ENCODE peak calls at places on chromosomes 3 and 15, in five cellular contexts. One of them, this sample, is unnamed.

GRCh38 chr3:64242435-64242834 is 17.2 kb upstream of the PRICKLE2 start:
- DNase-seq in progenitor cell of endocrine pancreas: no peak
- DNase-seq in fibroblast of lung: peak
- DNase-seq in tibial artery: no peak
- DNase-seq in transverse colon: no peak
- DNase-seq in this sample: no peak

GRCh38 chr3:182904164-182904563 is 76.2 kb downstream of the DCUN1D1 start:
- DNase-seq in progenitor cell of endocrine pancreas: no peak
- DNase-seq in fibroblast of lung: no peak
- DNase-seq in tibial artery: no peak
- DNase-seq in transverse colon: no peak
- DNase-seq in this sample: no peak

GRCh38 chr15:51536965-51537574 is 85.5 kb downstream of the DMXL2 start:
- DNase-seq in progenitor cell of endocrine pancreas: no peak
- DNase-seq in fibroblast of lung: peak
- DNase-seq in tibial artery: no peak
- DNase-seq in transverse colon: no peak
- DNase-seq in this sample: no peak

GRCh38 chr3:150945226-150945625 is 27.3 kb downstream of the CLRN1 start:
- DNase-seq in tibial artery: no peak
- DNase-seq in progenitor cell of endocrine pancreas: no peak
- DNase-seq in fibroblast of lung: peak
- DNase-seq in transverse colon: no peak
- DNase-seq in this sample: no peak

GRCh38 chr15:81001180-81002003 is 669 bp downstream of the TLNRD1 start:
- DNase-seq in progenitor cell of endocrine pancreas: peak
- DNase-seq in tibial artery: peak
- DNase-seq in fibroblast of lung: peak
- DNase-seq in transverse colon: peak
- DNase-seq in this sample: peak

GRCh38 chr3:197216169-197216860 is 82.1 kb downstream of the DLG1 start:
- DNase-seq in tibial artery: no peak
- DNase-seq in progenitor cell of endocrine pancreas: no peak
- DNase-seq in transverse colon: no peak
- DNase-seq in fibroblast of lung: peak
- DNase-seq in this sample: no peak

GRCh38 chr3:107271787-107272387 is 105.4 kb upstream of the CCDC54 start:
- DNase-seq in tibial artery: no peak
- DNase-seq in transverse colon: no peak
- DNase-seq in fibroblast of lung: peak
- DNase-seq in progenitor cell of endocrine pancreas: no peak
- DNase-seq in this sample: no peak

GRCh38 chr3:11350374-11350773 is 78.2 kb downstream of the ATG7 start:
- DNase-seq in tibial artery: no peak
- DNase-seq in progenitor cell of endocrine pancreas: no peak
- DNase-seq in fibroblast of lung: peak
- DNase-seq in transverse colon: no peak
- DNase-seq in this sample: no peak

GRCh38 chr3:88732211-88732610 is 375.2 kb upstream of the EPHA3 start:
- DNase-seq in tibial artery: no peak
- DNase-seq in transverse colon: no peak
- DNase-seq in progenitor cell of endocrine pancreas: no peak
- DNase-seq in fibroblast of lung: no peak
- DNase-seq in this sample: no peak

GRCh38 chr3:152071924-152072323 is 196.8 kb upstream of the MBNL1 start:
- DNase-seq in fibroblast of lung: peak
- DNase-seq in tibial artery: no peak
- DNase-seq in progenitor cell of endocrine pancreas: no peak
- DNase-seq in transverse colon: no peak
- DNase-seq in this sample: no peak

GRCh38 chr3:81592101-81592500 is 169.3 kb downstream of the GBE1 start:
- DNase-seq in transverse colon: no peak
- DNase-seq in fibroblast of lung: peak
- DNase-seq in progenitor cell of endocrine pancreas: no peak
- DNase-seq in tibial artery: no peak
- DNase-seq in this sample: no peak

GRCh38 chr15:57462391-57462790 is 86.1 kb downstream of the CGNL1 start:
- DNase-seq in tibial artery: no peak
- DNase-seq in transverse colon: no peak
- DNase-seq in fibroblast of lung: no peak
- DNase-seq in progenitor cell of endocrine pancreas: no peak
- DNase-seq in this sample: no peak
- TF ChIP-seq CTCF in tibial artery: peak
- TF ChIP-seq CTCF in transverse colon: no peak
- TF ChIP-seq CTCF in fibroblast of lung: peak
- TF ChIP-seq CTCF in progenitor cell of endocrine pancreas: no peak
- TF ChIP-seq CTCF in this sample: peak

DNA sequence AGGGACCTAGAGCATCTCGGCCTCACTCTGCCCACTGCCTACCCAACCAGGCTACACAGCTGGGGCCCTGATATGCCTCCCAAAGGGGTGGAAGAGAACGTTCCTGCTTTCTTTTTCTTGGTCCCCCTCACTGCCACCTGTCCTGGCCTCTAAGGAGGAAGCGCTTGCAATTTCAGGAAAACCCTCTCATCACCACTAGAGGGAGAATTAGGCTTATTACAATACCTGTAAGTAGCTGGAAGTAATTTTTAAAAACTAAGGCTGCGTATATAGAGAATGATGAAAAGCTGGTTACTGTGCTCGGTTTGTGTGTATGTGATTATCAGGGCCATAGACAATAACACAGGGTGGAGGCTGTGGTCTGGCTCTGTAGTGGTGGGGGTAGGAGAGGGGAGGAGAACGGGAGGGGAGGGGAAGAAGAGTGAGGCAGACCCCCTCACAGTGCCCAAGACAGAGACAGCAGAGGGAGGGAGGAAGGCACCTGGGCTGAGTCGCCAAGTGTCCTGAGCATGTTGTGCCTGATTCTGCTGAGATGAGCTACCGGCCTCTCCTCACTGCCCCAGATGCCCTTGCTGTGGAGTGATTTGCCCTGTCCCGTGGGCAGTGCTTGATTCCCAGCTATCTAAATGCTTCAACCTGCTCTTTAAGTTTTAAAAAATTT is 3.3 kb downstream of the GABRG3 start:
- DNase-seq in progenitor cell of endocrine pancreas: no peak
- DNase-seq in transverse colon: no peak
- DNase-seq in tibial artery: no peak
- DNase-seq in fibroblast of lung: peak
- DNase-seq in this sample: no peak
- TF ChIP-seq CTCF in progenitor cell of endocrine pancreas: peak
- TF ChIP-seq CTCF in transverse colon: no peak
- TF ChIP-seq CTCF in tibial artery: no peak
- TF ChIP-seq CTCF in fibroblast of lung: peak
- TF ChIP-seq CTCF in this sample: peak

DNA sequence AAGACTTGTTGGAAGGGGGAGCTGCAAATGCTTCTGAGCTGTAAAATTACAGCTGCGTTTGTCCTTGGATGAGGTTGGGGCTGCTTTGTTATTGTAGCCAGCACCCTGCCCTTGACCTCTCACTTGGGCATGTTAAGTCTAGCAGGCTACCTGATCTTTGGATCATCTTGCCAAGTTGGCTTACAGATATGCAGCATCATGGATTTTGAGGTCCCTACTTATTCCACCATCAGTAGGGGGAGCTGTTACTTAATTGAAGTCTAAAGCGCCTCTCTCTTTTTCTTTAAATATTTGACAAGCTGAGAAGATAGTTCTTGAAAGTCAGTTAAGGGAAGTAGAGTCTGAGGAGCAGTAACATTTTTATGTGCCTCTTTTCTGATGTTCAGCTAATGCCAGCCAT is 793.0 kb downstream of the MCTP2 start:
- DNase-seq in tibial artery: no peak
- DNase-seq in fibroblast of lung: peak
- DNase-seq in progenitor cell of endocrine pancreas: no peak
- DNase-seq in transverse colon: no peak
- DNase-seq in this sample: no peak
- TF ChIP-seq CTCF in tibial artery: peak
- TF ChIP-seq CTCF in fibroblast of lung: peak
- TF ChIP-seq CTCF in progenitor cell of endocrine pancreas: peak
- TF ChIP-seq CTCF in transverse colon: peak
- TF ChIP-seq CTCF in this sample: no peak

GRCh38 chr15:47194718-47195117 is 522.6 kb upstream of the SEMA6D start:
- DNase-seq in progenitor cell of endocrine pancreas: no peak
- DNase-seq in transverse colon: no peak
- DNase-seq in fibroblast of lung: peak
- DNase-seq in tibial artery: no peak
- DNase-seq in this sample: no peak
- TF ChIP-seq CTCF in progenitor cell of endocrine pancreas: peak
- TF ChIP-seq CTCF in transverse colon: no peak
- TF ChIP-seq CTCF in fibroblast of lung: peak
- TF ChIP-seq CTCF in tibial artery: no peak
- TF ChIP-seq CTCF in this sample: peak

GRCh38 chr3:12708584-12709192 is 44.8 kb upstream of the RAF1 start:
- DNase-seq in fibroblast of lung: peak
- DNase-seq in progenitor cell of endocrine pancreas: no peak
- DNase-seq in transverse colon: no peak
- DNase-seq in tibial artery: peak
- DNase-seq in this sample: no peak
- TF ChIP-seq CTCF in fibroblast of lung: peak
- TF ChIP-seq CTCF in progenitor cell of endocrine pancreas: no peak
- TF ChIP-seq CTCF in transverse colon: no peak
- TF ChIP-seq CTCF in tibial artery: peak
- TF ChIP-seq CTCF in this sample: no peak

GRCh38 chr3:50323614-50324199 is 1.2 kb upstream of the HYAL2 start:
- DNase-seq in progenitor cell of endocrine pancreas: no peak
- DNase-seq in tibial artery: peak
- DNase-seq in fibroblast of lung: no peak
- DNase-seq in transverse colon: no peak
- DNase-seq in this sample: no peak
- TF ChIP-seq CTCF in progenitor cell of endocrine pancreas: no peak
- TF ChIP-seq CTCF in tibial artery: no peak
- TF ChIP-seq CTCF in fibroblast of lung: no peak
- TF ChIP-seq CTCF in transverse colon: no peak
- TF ChIP-seq CTCF in this sample: no peak

This sample was measured in right lobe of liver.